ENCODE peak calls at places on chromosomes 7 and 10, in seven cellular contexts. One of them, this sample, is unnamed.

GRCh38 chr7:130734525-130735272 is 692 bp upstream of the KLF14 start:
- DNase-seq in tibial artery: no peak
- DNase-seq in IMR-90: peak
- DNase-seq in stomach: no peak
- DNase-seq in brain microvascular endothelial cell: no peak
- DNase-seq in tibial nerve: no peak
- DNase-seq in ascending aorta: no peak
- DNase-seq in this sample: no peak

GRCh38 chr10:69247313-69247710 is 27.2 kb downstream of the HKDC1 start:
- DNase-seq in brain microvascular endothelial cell: no peak
- DNase-seq in ascending aorta: no peak
- DNase-seq in IMR-90: no peak
- DNase-seq in stomach: no peak
- DNase-seq in tibial artery: no peak
- DNase-seq in tibial nerve: no peak
- DNase-seq in this sample: no peak

GRCh38 chr7:129781856-129782256 is 170.3 kb downstream of the NRF1 start:
- DNase-seq in tibial artery: no peak
- DNase-seq in brain microvascular endothelial cell: no peak
- DNase-seq in IMR-90: no peak
- DNase-seq in ascending aorta: no peak
- DNase-seq in tibial nerve: no peak
- DNase-seq in stomach: no peak
- DNase-seq in this sample: no peak

GRCh38 chr7:128403676-128404075 is 6.1 kb downstream of the IMPDH1 start:
- DNase-seq in stomach: no peak
- DNase-seq in brain microvascular endothelial cell: no peak
- DNase-seq in tibial nerve: no peak
- DNase-seq in ascending aorta: no peak
- DNase-seq in tibial artery: no peak
- DNase-seq in IMR-90: no peak
- DNase-seq in this sample: no peak

GRCh38 chr10:26725837-26726727 is 28.6 kb downstream of the PDSS1 start:
- DNase-seq in brain microvascular endothelial cell: no peak
- DNase-seq in tibial nerve: no peak
- DNase-seq in IMR-90: peak
- DNase-seq in stomach: peak
- DNase-seq in tibial artery: no peak
- DNase-seq in ascending aorta: no peak
- DNase-seq in this sample: peak

GRCh38 chr7:84196007-84196551 is 1.5 kb upstream of the SEMA3A start:
- DNase-seq in stomach: no peak
- DNase-seq in tibial artery: no peak
- DNase-seq in tibial nerve: no peak
- DNase-seq in brain microvascular endothelial cell: no peak
- DNase-seq in ascending aorta: no peak
- DNase-seq in IMR-90: peak
- DNase-seq in this sample: no peak

GRCh38 chr10:131943021-131943814 is 38.5 kb downstream of the BNIP3 start:
- DNase-seq in brain microvascular endothelial cell: no peak
- DNase-seq in tibial artery: no peak
- DNase-seq in tibial nerve: no peak
- DNase-seq in IMR-90: no peak
- DNase-seq in stomach: peak
- DNase-seq in ascending aorta: no peak
- DNase-seq in this sample: no peak

GRCh38 chr10:60944159-60944909 is at the start of gene RHOBTB1:
- DNase-seq in tibial nerve: peak
- DNase-seq in tibial artery: peak
- DNase-seq in ascending aorta: peak
- DNase-seq in IMR-90: peak
- DNase-seq in brain microvascular endothelial cell: peak
- DNase-seq in stomach: peak
- DNase-seq in this sample: peak

GRCh38 chr10:32963102-32963501 is 5.1 kb upstream of the ITGB1 start:
- DNase-seq in brain microvascular endothelial cell: peak
- DNase-seq in IMR-90: peak
- DNase-seq in tibial artery: no peak
- DNase-seq in stomach: no peak
- DNase-seq in ascending aorta: no peak
- DNase-seq in tibial nerve: no peak
- DNase-seq in this sample: no peak

GRCh38 chr10:102682441-102682840 is 31.8 kb downstream of the ARL3 start:
- DNase-seq in tibial artery: no peak
- DNase-seq in brain microvascular endothelial cell: no peak
- DNase-seq in ascending aorta: no peak
- DNase-seq in IMR-90: no peak
- DNase-seq in stomach: no peak
- DNase-seq in tibial nerve: no peak
- DNase-seq in this sample: no peak

GRCh38 chr7:101163281-101164070 is 1.9 kb downstream of the VGF start:
- DNase-seq in brain microvascular endothelial cell: no peak
- DNase-seq in IMR-90: no peak
- DNase-seq in stomach: no peak
- DNase-seq in tibial nerve: no peak
- DNase-seq in tibial artery: no peak
- DNase-seq in ascending aorta: no peak
- DNase-seq in this sample: no peak

GRCh38 chr7:116784647-116785046 is 77.7 kb upstream of the CAPZA2 start:
- DNase-seq in IMR-90: no peak
- DNase-seq in brain microvascular endothelial cell: no peak
- DNase-seq in tibial artery: no peak
- DNase-seq in tibial nerve: no peak
- DNase-seq in ascending aorta: no peak
- DNase-seq in stomach: no peak
- DNase-seq in this sample: no peak

GRCh38 chr7:116788542-116789197 is 73.7 kb upstream of the CAPZA2 start:
- DNase-seq in tibial artery: no peak
- DNase-seq in stomach: no peak
- DNase-seq in ascending aorta: no peak
- DNase-seq in brain microvascular endothelial cell: no peak
- DNase-seq in tibial nerve: no peak
- DNase-seq in IMR-90: peak
- DNase-seq in this sample: no peak

GRCh38 chr7:116787881-116788280 is 74.5 kb upstream of the CAPZA2 start:
- DNase-seq in tibial nerve: no peak
- DNase-seq in stomach: no peak
- DNase-seq in tibial artery: no peak
- DNase-seq in IMR-90: no peak
- DNase-seq in ascending aorta: no peak
- DNase-seq in brain microvascular endothelial cell: no peak
- DNase-seq in this sample: no peak

GRCh38 chr7:116785851-116786250 is 76.5 kb upstream of the CAPZA2 start:
- DNase-seq in brain microvascular endothelial cell: no peak
- DNase-seq in stomach: no peak
- DNase-seq in tibial artery: no peak
- DNase-seq in ascending aorta: no peak
- DNase-seq in IMR-90: no peak
- DNase-seq in tibial nerve: no peak
- DNase-seq in this sample: no peak

GRCh38 chr7:116786791-116787443 is 75.5 kb upstream of the CAPZA2 start:
- DNase-seq in tibial nerve: no peak
- DNase-seq in tibial artery: no peak
- DNase-seq in IMR-90: peak
- DNase-seq in ascending aorta: no peak
- DNase-seq in brain microvascular endothelial cell: peak
- DNase-seq in stomach: no peak
- DNase-seq in this sample: no peak
- TF ChIP-seq CTCF in tibial nerve: no peak
- TF ChIP-seq CTCF in tibial artery: no peak
- TF ChIP-seq CTCF in IMR-90: peak
- TF ChIP-seq CTCF in ascending aorta: no peak
- TF ChIP-seq CTCF in brain microvascular endothelial cell: peak
- TF ChIP-seq CTCF in stomach: no peak
- TF ChIP-seq CTCF in this sample: peak

GRCh38 chr7:602341-603141 is 82.9 kb upstream of the PDGFA start:
- DNase-seq in tibial artery: no peak
- DNase-seq in brain microvascular endothelial cell: no peak
- DNase-seq in stomach: no peak
- DNase-seq in tibial nerve: no peak
- DNase-seq in IMR-90: no peak
- DNase-seq in ascending aorta: no peak
- DNase-seq in this sample: no peak
- H3K27ac ChIP-seq in tibial artery: peak
- H3K27ac ChIP-seq in brain microvascular endothelial cell: no peak
- H3K27ac ChIP-seq in stomach: peak
- H3K27ac ChIP-seq in tibial nerve: peak
- H3K27ac ChIP-seq in IMR-90: no peak
- H3K27ac ChIP-seq in ascending aorta: peak
- H3K27ac ChIP-seq in this sample: no peak

GRCh38 chr10:104767745-104768144 is 126.7 kb downstream of the SORCS3 start:
- DNase-seq in IMR-90: no peak
- DNase-seq in brain microvascular endothelial cell: no peak
- DNase-seq in stomach: no peak
- DNase-seq in tibial artery: no peak
- DNase-seq in tibial nerve: no peak
- DNase-seq in ascending aorta: no peak
- DNase-seq in this sample: no peak
- TF ChIP-seq CTCF in IMR-90: no peak
- TF ChIP-seq CTCF in brain microvascular endothelial cell: no peak
- TF ChIP-seq CTCF in stomach: no peak
- TF ChIP-seq CTCF in tibial artery: no peak
- TF ChIP-seq CTCF in tibial nerve: no peak
- TF ChIP-seq CTCF in ascending aorta: no peak
- TF ChIP-seq CTCF in this sample: no peak

GRCh38 chr7:19404912-19405329 is 259.7 kb upstream of the FERD3L start:
- DNase-seq in IMR-90: peak
- DNase-seq in stomach: no peak
- DNase-seq in tibial nerve: no peak
- DNase-seq in ascending aorta: no peak
- DNase-seq in brain microvascular endothelial cell: peak
- DNase-seq in tibial artery: no peak
- DNase-seq in this sample: no peak
- H3K27ac ChIP-seq in IMR-90: peak
- H3K27ac ChIP-seq in stomach: no peak
- H3K27ac ChIP-seq in tibial nerve: no peak
- H3K27ac ChIP-seq in ascending aorta: no peak
- H3K27ac ChIP-seq in brain microvascular endothelial cell: peak
- H3K27ac ChIP-seq in tibial artery: no peak
- H3K27ac ChIP-seq in this sample: no peak

GRCh38 chr10:87500646-87501048 is 4.0 kb upstream of the MINPP1 start:
- DNase-seq in tibial artery: no peak
- DNase-seq in stomach: no peak
- DNase-seq in ascending aorta: no peak
- DNase-seq in tibial nerve: no peak
- DNase-seq in IMR-90: no peak
- DNase-seq in brain microvascular endothelial cell: no peak
- DNase-seq in this sample: no peak
- TF ChIP-seq CTCF in tibial artery: no peak
- TF ChIP-seq CTCF in stomach: no peak
- TF ChIP-seq CTCF in ascending aorta: no peak
- TF ChIP-seq CTCF in tibial nerve: no peak
- TF ChIP-seq CTCF in IMR-90: no peak
- TF ChIP-seq CTCF in brain microvascular endothelial cell: no peak
- TF ChIP-seq CTCF in this sample: no peak

This sample was measured in lung.